ENCODE peak calls at places on chromosome 14, in eight cellular contexts. D is stomach; A is MCF 10A; K is upper lobe of right lung; Y is uterus; R is SK-N-SH; O is CD8-positive, alpha-beta T cell; J is esophagus squamous epithelium. I is an unnamed sample.

GRCh38 chr14:59507752-59508103 is 23.4 kb downstream of the JKAMP start:
- DNase-seq in R (no peak), O (no peak), K (no peak), J (no peak), Y (no peak), D (no peak), A (peak), I (no peak)

GRCh38 chr14:96176275-96176674 is 28.4 kb upstream of the BDKRB2 start:
- DNase-seq in O (no peak), J (no peak), K (no peak), D (no peak), R (no peak), Y (no peak), A (no peak), I (no peak)

GRCh38 chr14:104229621-104230041 is 91.2 kb downstream of the KIF26A start:
- DNase-seq in Y (no peak), O (no peak), J (no peak), K (no peak), R (no peak), D (peak), A (no peak), I (no peak)

GRCh38 chr14:71139058-71139946 is 232.0 kb downstream of the PCNX1 start:
- DNase-seq in R (peak), D (peak), Y (no peak), K (peak), O (peak), J (no peak), A (peak), I (peak)

GRCh38 chr14:73700325-73700724 is 13.9 kb downstream of the PNMA1 start:
- DNase-seq in K (no peak), D (no peak), A (no peak), O (no peak), R (no peak), Y (no peak), J (no peak), I (no peak)

GRCh38 chr14:42004321-42004720 is 397.6 kb downstream of the LRFN5 start:
- DNase-seq in A (no peak), D (no peak), K (no peak), Y (no peak), R (no peak), O (no peak), J (no peak), I (no peak)

GRCh38 chr14:95431199-95432145 is 85.0 kb downstream of the SYNE3 start:
- DNase-seq in Y (no peak), K (no peak), D (no peak), J (no peak), O (no peak), R (peak), A (peak), I (peak)

GRCh38 chr14:27435923-27436674 is 838.3 kb upstream of the NOVA1 start:
- DNase-seq in A (no peak), K (no peak), O (no peak), J (no peak), Y (no peak), D (no peak), R (no peak), I (no peak)

GRCh38 chr14:55129086-55129427 is at the start of gene LGALS3:
- DNase-seq in K (peak), R (peak), Y (peak), J (no peak), D (peak), O (no peak), A (peak), I (peak)

GRCh38 chr14:32345311-32345771 is 16.2 kb downstream of the AKAP6 start:
- DNase-seq in O (no peak), Y (no peak), K (no peak), J (no peak), A (no peak), D (no peak), R (no peak), I (no peak)

GRCh38 chr14:64549805-64550538 is at the start of gene PPP1R36:
- DNase-seq in D (peak), Y (no peak), J (no peak), R (peak), K (peak), A (no peak), O (no peak), I (peak)

GRCh38 chr14:24232645-24233537 is at the start of gene GMPR2:
- DNase-seq in O (no peak), A (no peak), R (peak), J (no peak), D (no peak), Y (no peak), K (no peak), I (no peak)

GRCh38 chr14:60724080-60724618 is at the start of gene SIX4:
- DNase-seq in R (peak), J (no peak), Y (peak), O (no peak), D (peak), A (peak), K (peak), I (peak)

GRCh38 chr14:98022541-98023520 is 1225.6 kb downstream of the VRK1 start:
- DNase-seq in D (no peak), Y (no peak), K (no peak), O (no peak), R (no peak), A (no peak), J (no peak), I (no peak)

DNA sequence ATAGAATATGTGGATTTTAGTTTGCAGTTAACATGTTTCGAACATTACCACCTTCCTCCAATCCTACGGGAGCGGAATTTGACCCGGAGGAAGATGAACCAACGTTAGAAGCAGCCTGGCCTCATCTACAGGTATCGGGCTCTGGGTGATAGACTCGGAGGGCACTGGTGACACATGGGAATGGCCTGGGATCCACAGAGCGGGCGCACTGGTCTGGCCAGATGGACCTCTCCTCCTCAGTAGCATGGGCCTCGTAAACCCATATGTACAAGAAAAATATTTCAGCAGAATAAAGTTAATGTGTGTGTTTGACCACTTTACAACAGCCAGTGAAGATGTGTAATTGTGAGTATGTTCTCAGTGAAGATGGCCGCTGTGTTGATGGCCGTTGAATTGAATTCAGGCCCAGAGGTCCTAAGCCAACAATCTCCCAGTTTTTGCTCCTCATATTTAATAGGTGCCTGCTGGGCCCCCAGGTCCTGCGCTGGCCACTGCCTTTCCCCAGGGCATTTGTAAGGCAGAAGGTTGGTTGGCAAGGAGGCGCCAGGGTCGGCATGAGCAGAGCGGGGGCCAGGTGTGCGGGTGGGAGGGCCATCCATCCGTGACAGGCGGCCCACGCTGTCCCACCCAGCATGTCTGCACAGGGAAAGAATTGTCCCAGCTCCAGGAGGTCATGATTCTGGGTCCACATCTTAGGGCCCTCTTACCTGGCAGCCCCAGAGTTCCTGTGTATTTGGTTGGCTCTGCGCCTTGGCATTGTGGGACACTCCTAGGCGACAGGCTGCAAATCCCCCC is 82.0 kb upstream of the DYNC1H1 start:
- DNase-seq in O (no peak), D (no peak), R (no peak), Y (no peak), A (no peak), K (no peak), J (no peak), I (no peak)
- TF ChIP-seq CTCF in O (no peak), D (no peak), R (no peak), Y (no peak), A (no peak), K (no peak), J (no peak), I (no peak)

DNA sequence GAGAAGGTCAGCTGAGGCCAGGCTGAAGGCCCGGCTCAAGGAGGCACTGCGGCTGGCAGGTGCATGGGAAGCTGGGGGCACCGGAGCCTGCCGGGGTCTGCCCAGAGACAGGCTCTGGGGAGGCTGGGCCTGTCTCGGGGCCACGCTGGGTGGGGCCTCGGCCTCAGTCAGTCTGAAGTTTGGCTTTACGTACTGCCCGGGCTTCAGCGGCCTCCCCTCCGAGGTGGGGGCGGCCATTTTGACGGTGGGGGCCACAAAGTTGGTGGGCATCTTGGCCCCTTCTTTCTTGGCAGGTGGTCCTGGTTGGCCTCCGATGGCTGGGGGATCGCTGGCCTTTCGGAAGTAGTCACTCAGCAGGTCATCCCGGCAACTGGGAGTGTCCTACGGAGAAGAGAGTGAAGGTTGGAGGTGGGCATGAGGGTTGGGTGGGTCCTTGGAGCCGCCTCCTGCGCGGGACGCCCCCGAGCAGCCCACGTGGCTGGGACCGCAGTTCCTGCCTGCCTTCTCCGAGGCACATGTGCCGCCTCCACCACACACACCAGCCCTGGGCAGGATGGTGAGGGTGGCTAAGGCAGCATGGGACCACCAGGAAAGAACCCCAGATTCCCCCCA is 28.9 kb upstream of the GPR68 start:
- DNase-seq in Y (no peak), J (no peak), D (no peak), O (no peak), R (no peak), A (no peak), K (no peak), I (no peak)
- TF ChIP-seq CTCF in Y (no peak), J (no peak), D (no peak), O (no peak), R (no peak), A (no peak), K (no peak), I (no peak)

GRCh38 chr14:99745307-99745951 is 47.8 kb upstream of the EML1 start:
- DNase-seq in K (no peak), A (no peak), R (no peak), D (no peak), J (no peak), O (no peak), Y (no peak), I (no peak)

GRCh38 chr14:99744873-99745224 is 48.4 kb upstream of the EML1 start:
- DNase-seq in O (no peak), J (no peak), D (no peak), K (no peak), R (no peak), Y (no peak), A (no peak), I (no peak)

GRCh38 chr14:99742074-99742473 is 51.1 kb upstream of the EML1 start:
- DNase-seq in Y (no peak), R (no peak), A (no peak), K (no peak), J (no peak), O (no peak), D (no peak), I (no peak)

GRCh38 chr14:99742509-99743487 is 50.4 kb upstream of the EML1 start:
- DNase-seq in Y (no peak), J (no peak), A (no peak), O (no peak), K (no peak), R (no peak), D (no peak), I (no peak)

GRCh38 chr14:99744199-99744872 is 48.9 kb upstream of the EML1 start:
- DNase-seq in O (no peak), Y (no peak), K (no peak), J (no peak), R (no peak), D (no peak), A (peak), I (no peak)
- TF ChIP-seq CTCF in O (no peak), Y (no peak), K (no peak), J (no peak), R (peak), D (no peak), A (no peak), I (no peak)

GRCh38 chr14:75982724-75983358 is 1.0 kb upstream of the TGFB3 start:
- DNase-seq in Y (peak), O (no peak), R (no peak), D (no peak), J (no peak), A (peak), K (peak), I (no peak)
- TF ChIP-seq CTCF in Y (no peak), O (no peak), R (no peak), D (no peak), J (no peak), A (peak), K (peak), I (no peak)

DNA sequence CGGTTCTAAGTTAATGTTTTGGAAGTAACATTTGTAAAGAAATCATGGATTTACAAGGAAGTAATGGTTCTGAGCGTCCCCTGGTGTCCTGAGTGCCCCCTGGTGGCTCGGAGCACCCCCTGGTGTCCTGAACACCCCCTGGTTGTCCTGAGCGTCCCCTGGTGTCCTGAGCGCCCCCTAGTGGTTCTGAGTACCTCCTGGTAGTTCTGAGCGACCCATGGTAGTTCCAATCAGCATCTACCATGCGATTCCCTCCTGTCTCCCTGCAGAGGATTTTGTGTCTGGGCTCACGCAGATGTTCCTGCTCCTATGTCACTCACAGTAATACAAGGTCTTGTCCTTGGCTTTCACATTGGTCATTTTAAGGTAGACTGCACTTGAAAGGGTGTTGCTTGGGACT is 1352.9 kb downstream of the TMEM121 start:
- DNase-seq in J (no peak), K (peak), Y (no peak), O (no peak), R (peak), D (peak), A (peak), I (no peak)
- TF ChIP-seq CTCF in J (no peak), K (peak), Y (no peak), O (peak), R (peak), D (no peak), A (peak), I (no peak)